ENCODE peak calls at places on chromosomes 13 and 19, in six cellular contexts. A is GM20000; L is NCI-H1105 treated with DMSO at 0.1 percent for 48 hours; C is progenitor cell of endocrine pancreas; J is nephron progenitor cell; P is activated T-helper 1 cell treated with anti-CD3 and anti-CD28 coated beads, Interleukin-2, amount 50 U/mL, for 16 hours. K is an unnamed sample.

GRCh38 chr19:33303791-33304759 is 1.7 kb upstream of the CEBPA start:
- DNase-seq in P (no peak), L (no peak), A (peak; percentile 34), J (no peak), C (no peak), K (no peak)

GRCh38 chr13:36028359-36028758 is 102.8 kb downstream of the DCLK1 start:
- DNase-seq in J (no peak), A (no peak), P (no peak), L (no peak), C (no peak), K (no peak)

GRCh38 chr13:110886475-110887241 is 28.2 kb downstream of the ANKRD10 start:
- DNase-seq in P (no peak), A (no peak), L (no peak), C (no peak), J (no peak), K (no peak)

GRCh38 chr19:38686530-38686888 is 39.1 kb downstream of the ACTN4 start:
- DNase-seq in A (peak; percentile 63), P (peak; percentile 17), L (no peak), C (no peak), J (no peak), K (peak; percentile 74)

GRCh38 chr13:30829788-30830637 is 76.1 kb upstream of the MEDAG start:
- DNase-seq in C (no peak), A (no peak), J (no peak), P (no peak), L (no peak), K (no peak)

GRCh38 chr13:30034448-30034795 is 184.0 kb upstream of the UBL3 start:
- DNase-seq in C (no peak), J (no peak), A (no peak), P (no peak), L (no peak), K (no peak)

GRCh38 chr13:89514534-89515312 is 1832.8 kb upstream of the MIR17HG start:
- DNase-seq in L (peak; percentile 13), J (no peak), C (no peak), P (no peak), A (no peak), K (no peak)

GRCh38 chr13:67859904-67860303 is 629.8 kb upstream of the PCDH9 start:
- DNase-seq in A (no peak), J (no peak), P (no peak), L (no peak), C (no peak), K (no peak)

GRCh38 chr13:48804836-48805601 is 151.3 kb downstream of the CYSLTR2 start:
- DNase-seq in P (no peak), C (no peak), L (no peak), J (no peak), A (no peak), K (no peak)

GRCh38 chr19:49106648-49107135 is 7.5 kb upstream of the LIN7B start:
- DNase-seq in L (peak; percentile 22), A (peak; percentile 63), P (peak; percentile 46), J (peak; percentile 73), C (peak; percentile 48), K (no peak)

GRCh38 chr19:38376576-38376975 is 2.2 kb downstream of the PSMD8 start:
- DNase-seq in A (no peak), L (no peak), C (no peak), P (no peak), J (no peak), K (no peak)

K was measured in GM10248.